ENCODE peak calls at places on chromosomes 7 and 10, in four cellular contexts. One of them, this sample, is unnamed.

GRCh38 chr7:69765879-69766278 is 167.6 kb downstream of the AUTS2 start:
- DNase-seq in left lung: no peak
- DNase-seq in Peyer's patch: no peak
- DNase-seq in endodermal cell: no peak
- DNase-seq in this sample: no peak

GRCh38 chr7:92851732-92852131 is 15.4 kb upstream of the CDK6 start:
- DNase-seq in left lung: no peak
- DNase-seq in Peyer's patch: no peak
- DNase-seq in endodermal cell: no peak
- DNase-seq in this sample: no peak

GRCh38 chr7:96224682-96225081 is 97.2 kb downstream of the SLC25A13 start:
- DNase-seq in left lung: no peak
- DNase-seq in Peyer's patch: no peak
- DNase-seq in endodermal cell: peak; percentile 73
- DNase-seq in this sample: no peak

GRCh38 chr7:29806131-29806792 is at the start of gene WIPF3:
- DNase-seq in left lung: peak; percentile 82
- DNase-seq in Peyer's patch: peak; percentile 66
- DNase-seq in endodermal cell: peak; percentile 86
- DNase-seq in this sample: no peak

GRCh38 chr10:89563861-89564478 is 28.6 kb upstream of the SLC16A12 start:
- DNase-seq in left lung: no peak
- DNase-seq in Peyer's patch: no peak
- DNase-seq in endodermal cell: no peak
- DNase-seq in this sample: no peak

GRCh38 chr7:45626441-45627430 is 52.6 kb downstream of the ADCY1 start:
- DNase-seq in left lung: no peak
- DNase-seq in Peyer's patch: no peak
- DNase-seq in endodermal cell: no peak
- DNase-seq in this sample: no peak

GRCh38 chr7:24572421-24573007 is 738 bp upstream of the PALS2 start:
- DNase-seq in left lung: peak; percentile 37
- DNase-seq in Peyer's patch: peak; percentile 60
- DNase-seq in endodermal cell: no peak
- DNase-seq in this sample: no peak

GRCh38 chr10:132463333-132464255 is 66.6 kb downstream of the PWWP2B start:
- DNase-seq in left lung: peak; percentile 74
- DNase-seq in Peyer's patch: peak; percentile 48
- DNase-seq in endodermal cell: peak; percentile 77
- DNase-seq in this sample: no peak

GRCh38 chr10:486668-487067 is 202.8 kb downstream of the DIP2C start:
- DNase-seq in left lung: no peak
- DNase-seq in Peyer's patch: no peak
- DNase-seq in endodermal cell: peak; percentile 47
- DNase-seq in this sample: no peak

GRCh38 chr7:40761757-40762342 is 627.0 kb downstream of the SUGCT start:
- DNase-seq in left lung: no peak
- DNase-seq in Peyer's patch: no peak
- DNase-seq in endodermal cell: no peak
- DNase-seq in this sample: no peak

GRCh38 chr10:130778166-130778545 is 533.4 kb downstream of the TCERG1L start:
- DNase-seq in left lung: no peak
- DNase-seq in Peyer's patch: peak; percentile 25
- DNase-seq in endodermal cell: no peak
- DNase-seq in this sample: no peak

GRCh38 chr10:119346063-119346835 is 138.9 kb downstream of the GRK5 start:
- DNase-seq in left lung: no peak
- DNase-seq in Peyer's patch: peak; percentile 45
- DNase-seq in endodermal cell: no peak
- DNase-seq in this sample: no peak

GRCh38 chr10:16968722-16969055 is 151.5 kb upstream of the RSU1 start:
- DNase-seq in left lung: no peak
- DNase-seq in Peyer's patch: no peak
- DNase-seq in endodermal cell: no peak
- DNase-seq in this sample: no peak

GRCh38 chr10:16967000-16967865 is 150.0 kb upstream of the RSU1 start:
- DNase-seq in left lung: no peak
- DNase-seq in Peyer's patch: no peak
- DNase-seq in endodermal cell: no peak
- DNase-seq in this sample: peak; percentile 88

GRCh38 chr10:16965242-16965620 is 148.0 kb upstream of the RSU1 start:
- DNase-seq in left lung: no peak
- DNase-seq in Peyer's patch: no peak
- DNase-seq in endodermal cell: no peak
- DNase-seq in this sample: no peak

GRCh38 chr10:16965740-16966447 is 148.7 kb upstream of the RSU1 start:
- DNase-seq in left lung: no peak
- DNase-seq in Peyer's patch: no peak
- DNase-seq in endodermal cell: peak; percentile 65
- DNase-seq in this sample: peak; percentile 97

DNA sequence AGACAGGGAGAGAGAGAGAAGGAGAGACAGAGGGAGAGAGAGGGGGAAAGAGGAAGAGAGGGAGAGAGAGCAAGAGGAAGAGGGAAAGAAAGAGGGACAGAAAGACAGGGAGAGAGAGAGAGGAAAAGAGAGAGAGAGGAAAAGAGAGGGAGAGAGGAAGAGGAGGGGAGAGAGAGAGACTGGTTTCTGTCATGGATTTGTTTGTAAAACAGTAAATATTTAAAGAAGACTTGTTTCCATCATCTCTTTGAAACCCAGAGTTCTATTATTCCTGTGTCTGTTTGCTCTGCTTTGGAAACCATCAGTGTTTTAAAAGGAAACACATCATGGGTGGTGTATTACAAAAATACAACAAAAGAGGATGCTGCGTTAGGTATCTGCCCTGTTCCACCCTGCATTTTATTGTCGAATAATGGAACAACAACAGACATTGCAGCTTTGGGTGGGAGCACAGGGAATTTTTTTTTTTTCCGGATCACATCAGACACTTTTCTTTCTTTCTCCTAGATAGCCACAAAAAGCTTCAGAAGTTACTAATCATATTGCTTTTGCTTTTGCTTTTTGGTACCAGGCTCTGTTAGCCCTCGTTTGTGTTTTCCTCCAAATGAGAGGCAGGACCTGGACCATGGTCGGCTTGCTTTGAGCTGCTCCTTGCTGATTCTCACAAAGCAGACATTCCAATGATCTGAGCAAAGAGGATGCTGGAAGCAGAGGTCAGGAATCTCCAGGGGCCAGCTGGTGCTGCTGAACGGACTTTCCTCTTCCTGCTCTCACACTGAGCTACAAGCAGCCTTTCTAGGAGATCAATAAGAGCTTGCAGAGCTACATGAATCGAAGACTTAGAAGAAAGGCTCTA is 150.9 kb upstream of the RSU1 start:
- DNase-seq in left lung: no peak
- DNase-seq in Peyer's patch: no peak
- DNase-seq in endodermal cell: peak; percentile 76
- DNase-seq in this sample: peak; percentile 87
- H3K27ac ChIP-seq in left lung: peak overlapping the region; percentile 38
- H3K27ac ChIP-seq in Peyer's patch: peak overlapping the region; percentile 25
- H3K27ac ChIP-seq in endodermal cell: peak overlapping the region; percentile 80
- H3K27ac ChIP-seq in this sample: peak overlapping the region; percentile 96

DNA sequence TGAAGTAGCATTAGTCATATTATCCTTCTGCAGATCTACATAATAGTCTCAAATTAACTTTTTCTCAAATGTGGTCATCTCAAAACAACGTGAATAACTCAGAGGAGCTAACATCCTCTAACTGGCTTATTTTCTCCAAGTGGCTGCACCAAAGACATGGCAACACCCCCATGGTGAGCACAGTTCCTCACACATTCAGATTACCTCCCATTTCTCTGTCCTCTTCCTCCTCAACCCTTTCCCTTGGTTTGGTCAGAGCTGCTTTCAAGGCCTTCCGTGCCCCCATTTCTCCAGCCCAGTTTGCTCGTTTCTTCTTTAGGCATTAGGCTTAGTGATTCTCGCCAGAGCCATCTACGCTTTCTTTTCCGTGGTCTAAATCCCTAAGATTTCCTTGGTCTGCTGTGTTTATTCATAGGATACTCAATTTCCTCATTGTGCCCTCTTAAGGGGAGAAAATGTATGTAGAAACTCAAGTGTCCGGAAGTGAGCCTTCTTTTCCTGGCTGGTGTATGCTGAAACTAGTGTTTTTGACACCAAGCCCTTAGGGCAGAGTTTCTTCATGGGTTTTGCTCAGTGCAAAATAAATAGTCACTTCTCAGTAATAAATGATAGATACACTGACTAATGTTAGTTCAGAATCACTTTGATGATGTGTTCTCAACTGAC is 2.6 kb downstream of the MET start:
- DNase-seq in left lung: no peak
- DNase-seq in Peyer's patch: no peak
- DNase-seq in endodermal cell: no peak
- DNase-seq in this sample: no peak
- H3K4me3 ChIP-seq in left lung: no peak overlapping the region
- H3K4me3 ChIP-seq in Peyer's patch: no peak overlapping the region
- H3K4me3 ChIP-seq in endodermal cell: no peak overlapping the region
- H3K4me3 ChIP-seq in this sample: no peak overlapping the region

GRCh38 chr7:125057974-125058373 is 128.3 kb upstream of the POT1 start:
- DNase-seq in left lung: no peak
- DNase-seq in Peyer's patch: no peak
- DNase-seq in endodermal cell: no peak
- DNase-seq in this sample: no peak

GRCh38 chr7:125061776-125062397 is 132.3 kb upstream of the POT1 start:
- DNase-seq in left lung: no peak
- DNase-seq in Peyer's patch: no peak
- DNase-seq in endodermal cell: no peak
- DNase-seq in this sample: no peak

GRCh38 chr7:125065546-125065945 is 135.9 kb upstream of the POT1 start:
- DNase-seq in left lung: no peak
- DNase-seq in Peyer's patch: no peak
- DNase-seq in endodermal cell: no peak
- DNase-seq in this sample: no peak

GRCh38 chr7:125055376-125055775 is 125.8 kb upstream of the POT1 start:
- DNase-seq in left lung: no peak
- DNase-seq in Peyer's patch: no peak
- DNase-seq in endodermal cell: no peak
- DNase-seq in this sample: no peak

GRCh38 chr7:125059861-125060456 is 130.3 kb upstream of the POT1 start:
- DNase-seq in left lung: no peak
- DNase-seq in Peyer's patch: no peak
- DNase-seq in endodermal cell: no peak
- DNase-seq in this sample: no peak
- TF ChIP-seq CTCF in left lung: peak; percentile 27
- TF ChIP-seq CTCF in Peyer's patch: no peak
- TF ChIP-seq CTCF in endodermal cell: peak; percentile 53
- TF ChIP-seq CTCF in this sample: peak; percentile 45

DNA sequence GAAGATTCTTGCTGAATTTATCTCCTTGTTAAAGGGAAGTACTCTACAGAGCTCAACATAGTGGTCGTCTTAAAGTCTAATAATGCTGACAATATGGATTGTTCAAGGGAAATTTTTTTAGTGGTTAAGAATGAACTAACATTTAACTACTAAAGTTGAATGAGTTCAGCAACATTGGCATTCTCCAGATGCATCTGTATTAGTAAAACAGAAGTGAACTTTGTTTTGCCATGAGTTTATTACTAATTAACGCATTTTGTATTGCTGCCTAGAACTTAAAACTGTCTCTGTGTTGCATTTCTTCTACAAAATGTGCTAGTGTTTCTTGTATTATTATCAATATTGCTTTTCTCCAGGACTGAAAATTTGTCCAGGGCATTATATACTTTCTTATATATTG is 67.5 kb downstream of the C1GALT1 start:
- DNase-seq in left lung: no peak
- DNase-seq in Peyer's patch: no peak
- DNase-seq in endodermal cell: no peak
- DNase-seq in this sample: no peak
- H3K27ac ChIP-seq in left lung: no peak overlapping the region
- H3K27ac ChIP-seq in Peyer's patch: no peak overlapping the region
- H3K27ac ChIP-seq in endodermal cell: no peak overlapping the region
- H3K27ac ChIP-seq in this sample: no peak overlapping the region

GRCh38 chr10:120575411-120575810 is 118.4 kb downstream of the PLPP4 start:
- DNase-seq in left lung: no peak
- DNase-seq in Peyer's patch: no peak
- DNase-seq in endodermal cell: no peak
- DNase-seq in this sample: no peak

GRCh38 chr10:120580651-120581259 is 123.7 kb downstream of the PLPP4 start:
- DNase-seq in left lung: no peak
- DNase-seq in Peyer's patch: no peak
- DNase-seq in endodermal cell: no peak
- DNase-seq in this sample: no peak

GRCh38 chr10:120581496-120581895 is 124.5 kb downstream of the PLPP4 start:
- DNase-seq in left lung: no peak
- DNase-seq in Peyer's patch: no peak
- DNase-seq in endodermal cell: peak; percentile 79
- DNase-seq in this sample: no peak

GRCh38 chr10:120578123-120578522 is 121.1 kb downstream of the PLPP4 start:
- DNase-seq in left lung: no peak
- DNase-seq in Peyer's patch: no peak
- DNase-seq in endodermal cell: no peak
- DNase-seq in this sample: no peak

GRCh38 chr10:120578890-120579289 is 121.9 kb downstream of the PLPP4 start:
- DNase-seq in left lung: no peak
- DNase-seq in Peyer's patch: no peak
- DNase-seq in endodermal cell: peak; percentile 37
- DNase-seq in this sample: no peak
- H3K4me3 ChIP-seq in left lung: no peak overlapping the region
- H3K4me3 ChIP-seq in Peyer's patch: no peak overlapping the region
- H3K4me3 ChIP-seq in endodermal cell: no peak overlapping the region
- H3K4me3 ChIP-seq in this sample: no peak overlapping the region

GRCh38 chr7:51950811-51951210 is 634.2 kb upstream of the COBL start:
- DNase-seq in left lung: no peak
- DNase-seq in Peyer's patch: no peak
- DNase-seq in endodermal cell: no peak
- DNase-seq in this sample: no peak
- TF ChIP-seq CTCF in left lung: no peak
- TF ChIP-seq CTCF in Peyer's patch: no peak
- TF ChIP-seq CTCF in endodermal cell: no peak
- TF ChIP-seq CTCF in this sample: no peak

GRCh38 chr10:79009144-79009543 is 59.6 kb upstream of the ZMIZ1 start:
- DNase-seq in left lung: no peak
- DNase-seq in Peyer's patch: no peak
- DNase-seq in endodermal cell: no peak
- DNase-seq in this sample: no peak

GRCh38 chr10:79013406-79013805 is 55.4 kb upstream of the ZMIZ1 start:
- DNase-seq in left lung: no peak
- DNase-seq in Peyer's patch: no peak
- DNase-seq in endodermal cell: no peak
- DNase-seq in this sample: no peak

GRCh38 chr10:79007843-79008319 is 60.9 kb upstream of the ZMIZ1 start:
- DNase-seq in left lung: no peak
- DNase-seq in Peyer's patch: no peak
- DNase-seq in endodermal cell: no peak
- DNase-seq in this sample: no peak

GRCh38 chr10:79014796-79015195 is 54.0 kb upstream of the ZMIZ1 start:
- DNase-seq in left lung: no peak
- DNase-seq in Peyer's patch: no peak
- DNase-seq in endodermal cell: no peak
- DNase-seq in this sample: no peak

GRCh38 chr10:79012567-79012966 is 56.2 kb upstream of the ZMIZ1 start:
- DNase-seq in left lung: no peak
- DNase-seq in Peyer's patch: no peak
- DNase-seq in endodermal cell: no peak
- DNase-seq in this sample: no peak
- H3K27ac ChIP-seq in left lung: no peak overlapping the region
- H3K27ac ChIP-seq in Peyer's patch: no peak overlapping the region
- H3K27ac ChIP-seq in endodermal cell: no peak overlapping the region
- H3K27ac ChIP-seq in this sample: no peak overlapping the region